ENCODE peak calls at places on chromosomes 16 and 17, in six cellular contexts. One of them, this sample, is unnamed.
A peak's percentile ranks its signal among the peaks of the same experiment; 100 is the strongest.

GRCh38 chr16:83942074-83942473 is 11.0 kb upstream of the OSGIN1 start:
- DNase-seq in esophagus squamous epithelium: no peak
- DNase-seq in left lung: no peak
- DNase-seq in tibial nerve: no peak
- DNase-seq in fibroblast of lung: no peak
- DNase-seq in SJSA1: no peak
- DNase-seq in this sample: no peak

GRCh38 chr16:22813223-22813945 is 578 bp upstream of the HS3ST2 start:
- DNase-seq in esophagus squamous epithelium: no peak
- DNase-seq in left lung: peak; percentile 55
- DNase-seq in tibial nerve: no peak
- DNase-seq in fibroblast of lung: peak; percentile 2
- DNase-seq in SJSA1: peak; percentile 54
- DNase-seq in this sample: peak; percentile 67

GRCh38 chr16:25996052-25996451 is 304.3 kb downstream of the HS3ST4 start:
- DNase-seq in esophagus squamous epithelium: no peak
- DNase-seq in left lung: no peak
- DNase-seq in tibial nerve: no peak
- DNase-seq in fibroblast of lung: no peak
- DNase-seq in SJSA1: no peak
- DNase-seq in this sample: no peak

GRCh38 chr16:24074574-24074973 is 181.6 kb upstream of the CACNG3 start:
- DNase-seq in esophagus squamous epithelium: no peak
- DNase-seq in left lung: no peak
- DNase-seq in tibial nerve: no peak
- DNase-seq in fibroblast of lung: no peak
- DNase-seq in SJSA1: no peak
- DNase-seq in this sample: no peak

GRCh38 chr17:44267818-44268490 is at the start of gene SLC4A1:
- DNase-seq in esophagus squamous epithelium: no peak
- DNase-seq in left lung: no peak
- DNase-seq in tibial nerve: no peak
- DNase-seq in fibroblast of lung: no peak
- DNase-seq in SJSA1: no peak
- DNase-seq in this sample: no peak

GRCh38 chr17:74392848-74393247 is 25.5 kb downstream of the GPR142 start:
- DNase-seq in esophagus squamous epithelium: no peak
- DNase-seq in left lung: no peak
- DNase-seq in tibial nerve: no peak
- DNase-seq in fibroblast of lung: no peak
- DNase-seq in SJSA1: no peak
- DNase-seq in this sample: no peak

GRCh38 chr17:51165680-51166197 is 472 bp upstream of the NME2 start:
- DNase-seq in esophagus squamous epithelium: no peak
- DNase-seq in left lung: peak; percentile 39
- DNase-seq in tibial nerve: no peak
- DNase-seq in fibroblast of lung: no peak
- DNase-seq in SJSA1: no peak
- DNase-seq in this sample: no peak

GRCh38 chr17:75668489-75668888 is 1.4 kb downstream of the SAP30BP start:
- DNase-seq in esophagus squamous epithelium: no peak
- DNase-seq in left lung: no peak
- DNase-seq in tibial nerve: no peak
- DNase-seq in fibroblast of lung: no peak
- DNase-seq in SJSA1: no peak
- DNase-seq in this sample: no peak

GRCh38 chr17:1779571-1780074 is 17.8 kb downstream of the SERPINF1 start:
- DNase-seq in esophagus squamous epithelium: no peak
- DNase-seq in left lung: peak; percentile 77
- DNase-seq in tibial nerve: peak; percentile 90
- DNase-seq in fibroblast of lung: peak; percentile 99
- DNase-seq in SJSA1: peak; percentile 85
- DNase-seq in this sample: no peak

GRCh38 chr17:32192379-32192778 is 50.1 kb downstream of the RHOT1 start:
- DNase-seq in esophagus squamous epithelium: no peak
- DNase-seq in left lung: no peak
- DNase-seq in tibial nerve: no peak
- DNase-seq in fibroblast of lung: peak; percentile 44
- DNase-seq in SJSA1: no peak
- DNase-seq in this sample: no peak

GRCh38 chr17:1829189-1829578 is 518 bp downstream of the SMYD4 start:
- DNase-seq in esophagus squamous epithelium: no peak
- DNase-seq in left lung: no peak
- DNase-seq in tibial nerve: no peak
- DNase-seq in fibroblast of lung: peak; percentile 5
- DNase-seq in SJSA1: no peak
- DNase-seq in this sample: no peak

GRCh38 chr17:1882836-1883235 is 53.0 kb downstream of the RPA1 start:
- DNase-seq in esophagus squamous epithelium: no peak
- DNase-seq in left lung: no peak
- DNase-seq in tibial nerve: no peak
- DNase-seq in fibroblast of lung: peak; percentile 55
- DNase-seq in SJSA1: no peak
- DNase-seq in this sample: peak; percentile 32

GRCh38 chr16:79363484-79363883 is 237.1 kb downstream of the MAF start:
- DNase-seq in esophagus squamous epithelium: no peak
- DNase-seq in left lung: no peak
- DNase-seq in tibial nerve: no peak
- DNase-seq in fibroblast of lung: no peak
- DNase-seq in SJSA1: no peak
- DNase-seq in this sample: no peak

GRCh38 chr16:58053682-58054005 is 28.1 kb downstream of the MMP15 start:
- DNase-seq in esophagus squamous epithelium: no peak
- DNase-seq in left lung: no peak
- DNase-seq in tibial nerve: no peak
- DNase-seq in fibroblast of lung: no peak
- DNase-seq in SJSA1: no peak
- DNase-seq in this sample: no peak

GRCh38 chr17:19013806-19014627 is 9.5 kb upstream of the FAM83G start:
- DNase-seq in esophagus squamous epithelium: no peak
- DNase-seq in left lung: no peak
- DNase-seq in tibial nerve: no peak
- DNase-seq in fibroblast of lung: no peak
- DNase-seq in SJSA1: no peak
- DNase-seq in this sample: no peak

GRCh38 chr16:81717662-81718189 is 61.4 kb upstream of the PLCG2 start:
- DNase-seq in esophagus squamous epithelium: no peak
- DNase-seq in left lung: no peak
- DNase-seq in tibial nerve: no peak
- DNase-seq in fibroblast of lung: no peak
- DNase-seq in SJSA1: no peak
- DNase-seq in this sample: no peak

GRCh38 chr17:48175692-48176450 is 68.3 kb downstream of the SNX11 start:
- DNase-seq in esophagus squamous epithelium: no peak
- DNase-seq in left lung: no peak
- DNase-seq in tibial nerve: no peak
- DNase-seq in fibroblast of lung: no peak
- DNase-seq in SJSA1: peak; percentile 83
- DNase-seq in this sample: no peak

DNA sequence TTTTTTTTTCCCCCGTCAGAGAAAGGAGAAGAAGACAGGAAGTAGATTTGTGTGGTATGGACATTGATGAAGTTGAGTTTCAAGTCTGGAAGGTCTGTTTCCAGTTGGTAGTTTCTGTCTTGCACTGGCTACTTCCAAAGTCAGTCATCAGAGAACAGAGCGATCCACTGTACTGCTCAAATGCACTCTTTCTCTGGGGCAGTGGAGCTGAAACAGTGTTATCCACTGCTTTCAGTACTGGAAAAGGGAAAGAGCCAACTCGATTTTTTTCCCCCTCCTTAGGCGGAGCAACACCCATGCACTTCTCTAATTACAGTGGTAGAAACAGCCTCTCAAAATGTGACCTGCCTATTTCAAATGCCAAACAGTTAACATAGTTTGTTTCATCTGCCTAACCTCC is 7.4 kb downstream of the PRKCA start:
- DNase-seq in esophagus squamous epithelium: no peak
- DNase-seq in left lung: no peak
- DNase-seq in tibial nerve: no peak
- DNase-seq in fibroblast of lung: peak; percentile 36
- DNase-seq in SJSA1: no peak
- DNase-seq in this sample: no peak
- H3K4me3 ChIP-seq in esophagus squamous epithelium: no peak overlapping the region
- H3K4me3 ChIP-seq in left lung: no peak overlapping the region
- H3K4me3 ChIP-seq in tibial nerve: no peak overlapping the region
- H3K4me3 ChIP-seq in fibroblast of lung: no peak overlapping the region
- H3K4me3 ChIP-seq in SJSA1: no peak overlapping the region
- H3K4me3 ChIP-seq in this sample: no peak overlapping the region

GRCh38 chr16:998615-999014 is 17.0 kb downstream of the SOX8 start:
- DNase-seq in esophagus squamous epithelium: no peak
- DNase-seq in left lung: no peak
- DNase-seq in tibial nerve: no peak
- DNase-seq in fibroblast of lung: no peak
- DNase-seq in SJSA1: no peak
- DNase-seq in this sample: no peak
- H3K27me3 ChIP-seq in esophagus squamous epithelium: no peaks in the 10 kb centered on the region
- H3K27me3 ChIP-seq in left lung: peaks cover 64% of the 10 kb centered on the region
- H3K27me3 ChIP-seq in tibial nerve: no peaks in the 10 kb centered on the region
- H3K27me3 ChIP-seq in fibroblast of lung: no peaks in the 10 kb centered on the region
- H3K27me3 ChIP-seq in SJSA1: peaks cover 71% of the 10 kb centered on the region
- H3K27me3 ChIP-seq in this sample: peaks cover 6% of the 10 kb centered on the region

GRCh38 chr16:87948735-87949070 is 2.5 kb upstream of the BANP start:
- DNase-seq in esophagus squamous epithelium: no peak
- DNase-seq in left lung: no peak
- DNase-seq in tibial nerve: no peak
- DNase-seq in fibroblast of lung: no peak
- DNase-seq in SJSA1: no peak
- DNase-seq in this sample: no peak

GRCh38 chr16:87945351-87946042 is 5.7 kb upstream of the BANP start:
- DNase-seq in esophagus squamous epithelium: no peak
- DNase-seq in left lung: peak; percentile 89
- DNase-seq in tibial nerve: peak; percentile 51
- DNase-seq in fibroblast of lung: peak; percentile 83
- DNase-seq in SJSA1: no peak
- DNase-seq in this sample: peak; percentile 89

GRCh38 chr16:87947356-87948118 is 3.7 kb upstream of the BANP start:
- DNase-seq in esophagus squamous epithelium: no peak
- DNase-seq in left lung: no peak
- DNase-seq in tibial nerve: no peak
- DNase-seq in fibroblast of lung: no peak
- DNase-seq in SJSA1: no peak
- DNase-seq in this sample: no peak

GRCh38 chr16:87948119-87948545 is 3.1 kb upstream of the BANP start:
- DNase-seq in esophagus squamous epithelium: no peak
- DNase-seq in left lung: peak; percentile 60
- DNase-seq in tibial nerve: no peak
- DNase-seq in fibroblast of lung: no peak
- DNase-seq in SJSA1: no peak
- DNase-seq in this sample: no peak

GRCh38 chr16:87946596-87947350 is 4.5 kb upstream of the BANP start:
- DNase-seq in esophagus squamous epithelium: no peak
- DNase-seq in left lung: no peak
- DNase-seq in tibial nerve: no peak
- DNase-seq in fibroblast of lung: no peak
- DNase-seq in SJSA1: no peak
- DNase-seq in this sample: no peak
- H3K27ac ChIP-seq in esophagus squamous epithelium: no peak overlapping the region
- H3K27ac ChIP-seq in left lung: no peak overlapping the region
- H3K27ac ChIP-seq in tibial nerve: no peak overlapping the region
- H3K27ac ChIP-seq in fibroblast of lung: no peak overlapping the region
- H3K27ac ChIP-seq in SJSA1: no peak overlapping the region
- H3K27ac ChIP-seq in this sample: no peak overlapping the region

GRCh38 chr16:19289805-19290490 is 4.4 kb downstream of the CLEC19A start:
- DNase-seq in esophagus squamous epithelium: no peak
- DNase-seq in left lung: no peak
- DNase-seq in tibial nerve: no peak
- DNase-seq in fibroblast of lung: no peak
- DNase-seq in SJSA1: no peak
- DNase-seq in this sample: no peak
- H3K4me3 ChIP-seq in esophagus squamous epithelium: no peak overlapping the region
- H3K4me3 ChIP-seq in left lung: no peak overlapping the region
- H3K4me3 ChIP-seq in tibial nerve: no peak overlapping the region
- H3K4me3 ChIP-seq in fibroblast of lung: no peak overlapping the region
- H3K4me3 ChIP-seq in SJSA1: no peak overlapping the region
- H3K4me3 ChIP-seq in this sample: no peak overlapping the region

GRCh38 chr16:1100084-1100800 is 4.2 kb upstream of the C1QTNF8 start:
- DNase-seq in esophagus squamous epithelium: no peak
- DNase-seq in left lung: no peak
- DNase-seq in tibial nerve: no peak
- DNase-seq in fibroblast of lung: no peak
- DNase-seq in SJSA1: no peak
- DNase-seq in this sample: no peak

GRCh38 chr16:1102921-1103648 is 7.0 kb upstream of the C1QTNF8 start:
- DNase-seq in esophagus squamous epithelium: no peak
- DNase-seq in left lung: no peak
- DNase-seq in tibial nerve: no peak
- DNase-seq in fibroblast of lung: no peak
- DNase-seq in SJSA1: no peak
- DNase-seq in this sample: peak; percentile 81

GRCh38 chr16:1101133-1101532 is 5.1 kb upstream of the C1QTNF8 start:
- DNase-seq in esophagus squamous epithelium: no peak
- DNase-seq in left lung: no peak
- DNase-seq in tibial nerve: no peak
- DNase-seq in fibroblast of lung: no peak
- DNase-seq in SJSA1: no peak
- DNase-seq in this sample: no peak

GRCh38 chr16:1102333-1102700 is 6.3 kb upstream of the C1QTNF8 start:
- DNase-seq in esophagus squamous epithelium: no peak
- DNase-seq in left lung: no peak
- DNase-seq in tibial nerve: no peak
- DNase-seq in fibroblast of lung: no peak
- DNase-seq in SJSA1: no peak
- DNase-seq in this sample: no peak

DNA sequence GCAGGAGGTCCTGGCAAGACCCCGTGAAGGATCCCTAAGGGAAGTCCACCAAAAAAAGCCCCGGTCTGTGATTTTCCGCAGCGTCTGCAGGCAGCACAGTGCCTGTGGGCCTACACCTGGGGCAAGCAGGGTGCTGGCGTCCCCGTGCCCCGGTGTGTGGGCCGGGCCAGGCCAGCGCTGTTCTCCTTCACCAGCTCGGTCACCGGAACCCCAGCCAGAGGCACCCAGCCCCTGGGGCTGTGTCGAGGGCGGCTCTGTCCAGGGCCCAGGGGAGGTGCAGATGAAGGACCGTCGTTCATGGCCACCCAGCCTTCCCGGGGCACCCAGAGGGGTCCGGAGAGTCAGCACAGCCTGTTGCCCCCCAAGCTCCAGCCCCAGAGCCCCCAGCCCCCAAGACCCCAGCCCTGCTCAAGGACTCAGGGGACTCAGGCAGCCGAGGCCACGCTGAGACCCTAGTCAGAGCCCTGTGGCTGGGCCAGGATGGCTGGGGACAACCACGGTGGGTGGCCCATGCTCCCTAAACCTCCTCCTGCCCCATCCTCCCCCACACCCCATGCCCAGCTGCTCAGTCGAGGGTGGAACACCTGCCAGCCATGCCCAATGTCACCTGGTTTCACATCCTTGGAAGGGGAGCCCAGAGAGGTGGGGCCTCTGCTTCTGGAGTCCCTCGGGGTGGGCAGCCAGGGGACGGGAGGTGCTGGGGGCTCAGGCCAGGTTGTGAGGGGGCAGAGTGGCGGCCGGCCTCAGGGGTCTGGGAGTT is 5.7 kb upstream of the C1QTNF8 start:
- DNase-seq in esophagus squamous epithelium: no peak
- DNase-seq in left lung: no peak
- DNase-seq in tibial nerve: no peak
- DNase-seq in fibroblast of lung: no peak
- DNase-seq in SJSA1: no peak
- DNase-seq in this sample: no peak
- H3K27me3 ChIP-seq in esophagus squamous epithelium: peaks cover 6% of the 10 kb centered on the region
- H3K27me3 ChIP-seq in left lung: peaks cover 96% of the 10 kb centered on the region
- H3K27me3 ChIP-seq in tibial nerve: no peaks in the 10 kb centered on the region
- H3K27me3 ChIP-seq in fibroblast of lung: no peaks in the 10 kb centered on the region
- H3K27me3 ChIP-seq in SJSA1: peaks cover 76% of the 10 kb centered on the region
- H3K27me3 ChIP-seq in this sample: peaks cover 44% of the 10 kb centered on the region

This sample was measured in upper lobe of right lung.